ENCODE peak calls at places on chromosomes 1 and 21, in five cellular contexts. One of them, this sample, is unnamed.

GRCh38 chr1:211625040-211625439 is 46.1 kb upstream of the SLC30A1 start:
- DNase-seq in A549: no peak
- DNase-seq in HepG2: peak
- DNase-seq in K562: no peak
- DNase-seq in H1: no peak
- DNase-seq in this sample: peak

GRCh38 chr1:19894218-19894617 is 12.0 kb downstream of the OTUD3 start:
- DNase-seq in A549: no peak
- DNase-seq in HepG2: no peak
- DNase-seq in K562: no peak
- DNase-seq in H1: no peak
- DNase-seq in this sample: no peak

GRCh38 chr1:85089203-85089602 is 40.9 kb upstream of the MCOLN3 start:
- DNase-seq in A549: no peak
- DNase-seq in HepG2: no peak
- DNase-seq in K562: no peak
- DNase-seq in H1: no peak
- DNase-seq in this sample: no peak

GRCh38 chr1:111690306-111690617 is 48.9 kb downstream of the INKA2 start:
- DNase-seq in A549: no peak
- DNase-seq in HepG2: no peak
- DNase-seq in K562: no peak
- DNase-seq in H1: no peak
- DNase-seq in this sample: peak

GRCh38 chr21:38170283-38170682 is 86.5 kb upstream of the KCNJ15 start:
- DNase-seq in A549: no peak
- DNase-seq in HepG2: no peak
- DNase-seq in K562: no peak
- DNase-seq in H1: peak
- DNase-seq in this sample: peak

GRCh38 chr1:112881742-112882127 is 74.3 kb downstream of the SLC16A1 start:
- DNase-seq in A549: no peak
- DNase-seq in HepG2: no peak
- DNase-seq in K562: peak
- DNase-seq in H1: no peak
- DNase-seq in this sample: peak

GRCh38 chr1:200082329-200082728 is 54.8 kb downstream of the NR5A2 start:
- DNase-seq in A549: no peak
- DNase-seq in HepG2: no peak
- DNase-seq in K562: no peak
- DNase-seq in H1: no peak
- DNase-seq in this sample: peak

GRCh38 chr1:115467196-115467595 is 129.1 kb upstream of the NGF start:
- DNase-seq in A549: no peak
- DNase-seq in HepG2: no peak
- DNase-seq in K562: no peak
- DNase-seq in H1: no peak
- DNase-seq in this sample: no peak

GRCh38 chr1:16727190-16728111 is 12.9 kb upstream of the RNU1-4 start:
- DNase-seq in A549: peak
- DNase-seq in HepG2: peak
- DNase-seq in K562: peak
- DNase-seq in H1: peak
- DNase-seq in this sample: peak

GRCh38 chr1:47593598-47594285 is 155.9 kb downstream of the FOXD2 start:
- DNase-seq in A549: no peak
- DNase-seq in HepG2: no peak
- DNase-seq in K562: no peak
- DNase-seq in H1: no peak
- DNase-seq in this sample: no peak

GRCh38 chr1:152543808-152544207 is 22.8 kb downstream of the LCE3E start:
- DNase-seq in A549: peak
- DNase-seq in HepG2: no peak
- DNase-seq in K562: peak
- DNase-seq in H1: no peak
- DNase-seq in this sample: no peak

GRCh38 chr1:41532206-41532975 is 47.9 kb upstream of the EDN2 start:
- DNase-seq in A549: no peak
- DNase-seq in HepG2: no peak
- DNase-seq in K562: no peak
- DNase-seq in H1: no peak
- DNase-seq in this sample: no peak

GRCh38 chr21:39385299-39386145 is 36.6 kb upstream of the HMGN1 start:
- DNase-seq in A549: peak
- DNase-seq in HepG2: peak
- DNase-seq in K562: no peak
- DNase-seq in H1: no peak
- DNase-seq in this sample: peak

GRCh38 chr21:33572350-33572749 is 16.1 kb downstream of the DONSON start:
- DNase-seq in A549: no peak
- DNase-seq in HepG2: no peak
- DNase-seq in K562: no peak
- DNase-seq in H1: no peak
- DNase-seq in this sample: no peak

GRCh38 chr1:214583824-214584554 is 19.0 kb upstream of the CENPF start:
- DNase-seq in A549: no peak
- DNase-seq in HepG2: no peak
- DNase-seq in K562: no peak
- DNase-seq in H1: no peak
- DNase-seq in this sample: no peak

GRCh38 chr1:26020390-26020789 is 1.2 kb upstream of the EXTL1 start:
- DNase-seq in A549: no peak
- DNase-seq in HepG2: no peak
- DNase-seq in K562: no peak
- DNase-seq in H1: no peak
- DNase-seq in this sample: peak

GRCh38 chr1:199665371-199665770 is 362.1 kb upstream of the NR5A2 start:
- DNase-seq in A549: no peak
- DNase-seq in HepG2: no peak
- DNase-seq in K562: no peak
- DNase-seq in H1: no peak
- DNase-seq in this sample: no peak

GRCh38 chr1:232872738-232873137 is 67.5 kb downstream of the MAP10 start:
- DNase-seq in A549: no peak
- DNase-seq in HepG2: no peak
- DNase-seq in K562: no peak
- DNase-seq in H1: no peak
- DNase-seq in this sample: no peak
- TF ChIP-seq MAFK in A549: no peak
- TF ChIP-seq MAFK in HepG2: no peak
- TF ChIP-seq MAFK in K562: no peak
- TF ChIP-seq MAFK in H1: no peak
- TF ChIP-seq MAFK in this sample: no peak

GRCh38 chr1:11358991-11359390 is 86.0 kb downstream of the UBIAD1 start:
- DNase-seq in A549: no peak
- DNase-seq in HepG2: no peak
- DNase-seq in K562: no peak
- DNase-seq in H1: no peak
- DNase-seq in this sample: no peak

GRCh38 chr1:11365744-11366387 is 92.9 kb downstream of the UBIAD1 start:
- DNase-seq in A549: no peak
- DNase-seq in HepG2: no peak
- DNase-seq in K562: peak
- DNase-seq in H1: no peak
- DNase-seq in this sample: no peak

GRCh38 chr1:11364170-11364569 is 91.2 kb downstream of the UBIAD1 start:
- DNase-seq in A549: no peak
- DNase-seq in HepG2: no peak
- DNase-seq in K562: peak
- DNase-seq in H1: no peak
- DNase-seq in this sample: no peak
- TF ChIP-seq MAFK in A549: no peak
- TF ChIP-seq MAFK in HepG2: no peak
- TF ChIP-seq MAFK in K562: no peak
- TF ChIP-seq MAFK in H1: no peak
- TF ChIP-seq MAFK in this sample: no peak

GRCh38 chr1:11044849-11045427 is 2.1 kb downstream of the MASP2 start:
- DNase-seq in A549: no peak
- DNase-seq in HepG2: no peak
- DNase-seq in K562: no peak
- DNase-seq in H1: no peak
- DNase-seq in this sample: no peak

GRCh38 chr1:11046270-11046566 is 821 bp downstream of the MASP2 start:
- DNase-seq in A549: no peak
- DNase-seq in HepG2: peak
- DNase-seq in K562: no peak
- DNase-seq in H1: no peak
- DNase-seq in this sample: no peak

GRCh38 chr1:11044086-11044848 is 2.8 kb downstream of the MASP2 start:
- DNase-seq in A549: no peak
- DNase-seq in HepG2: no peak
- DNase-seq in K562: no peak
- DNase-seq in H1: no peak
- DNase-seq in this sample: no peak

GRCh38 chr1:11045428-11046269 is 1.4 kb downstream of the MASP2 start:
- DNase-seq in A549: no peak
- DNase-seq in HepG2: no peak
- DNase-seq in K562: peak
- DNase-seq in H1: no peak
- DNase-seq in this sample: no peak

DNA sequence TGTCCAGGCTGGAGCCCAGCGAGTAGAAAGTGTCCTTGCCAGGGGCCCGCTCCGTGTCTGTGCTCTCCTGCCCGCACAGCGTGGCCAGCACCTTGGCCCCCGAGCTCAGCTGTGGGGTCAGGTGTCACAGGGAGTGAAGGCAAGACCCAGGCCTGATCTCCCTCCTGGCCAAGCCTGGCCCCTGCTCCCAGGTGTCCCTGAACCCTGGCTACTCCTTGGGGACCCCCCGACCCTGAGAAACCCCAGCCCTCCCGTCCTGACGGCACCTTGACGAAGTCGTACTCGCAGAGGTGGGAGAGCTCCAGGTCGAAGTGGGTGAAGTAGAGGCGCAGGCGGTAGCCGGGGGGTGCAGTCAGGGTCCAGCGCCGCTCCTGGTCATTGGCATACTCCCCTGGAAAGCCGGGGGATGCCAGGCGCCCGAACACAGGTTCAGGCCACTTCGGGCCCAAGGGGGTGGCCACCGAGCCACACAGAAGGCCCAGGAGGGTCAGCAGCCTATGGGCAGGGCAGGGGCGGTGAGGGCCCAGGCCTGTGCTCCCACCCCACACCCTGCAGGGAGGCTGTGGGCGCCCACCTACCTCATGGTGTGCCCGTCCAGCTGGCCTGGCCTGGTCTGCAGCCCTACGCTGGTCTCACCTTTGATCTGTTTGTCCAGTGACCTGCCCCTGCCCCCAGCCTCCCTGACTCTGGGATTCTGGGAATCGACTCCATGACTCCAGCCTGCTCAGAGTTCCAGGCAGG is at the start of gene MASP2:
- DNase-seq in A549: no peak
- DNase-seq in HepG2: peak
- DNase-seq in K562: no peak
- DNase-seq in H1: no peak
- DNase-seq in this sample: no peak
- TF ChIP-seq MAFK in A549: no peak
- TF ChIP-seq MAFK in HepG2: no peak
- TF ChIP-seq MAFK in K562: no peak
- TF ChIP-seq MAFK in H1: no peak
- TF ChIP-seq MAFK in this sample: no peak

GRCh38 chr1:109214695-109215623 is 1.2 kb downstream of the SARS1 start:
- DNase-seq in A549: peak
- DNase-seq in HepG2: peak
- DNase-seq in K562: peak
- DNase-seq in H1: no peak
- DNase-seq in this sample: peak
- TF ChIP-seq MAFK in A549: no peak
- TF ChIP-seq MAFK in HepG2: no peak
- TF ChIP-seq MAFK in K562: peak
- TF ChIP-seq MAFK in H1: no peak
- TF ChIP-seq MAFK in this sample: no peak

GRCh38 chr1:3796215-3797193 is at the start of gene LRRC47:
- DNase-seq in A549: peak
- DNase-seq in HepG2: peak
- DNase-seq in K562: peak
- DNase-seq in H1: peak
- DNase-seq in this sample: peak

GRCh38 chr1:3795453-3796214 is 664 bp downstream of the LRRC47 start:
- DNase-seq in A549: no peak
- DNase-seq in HepG2: peak
- DNase-seq in K562: peak
- DNase-seq in H1: no peak
- DNase-seq in this sample: no peak

GRCh38 chr1:3803905-3804626 is 7.8 kb upstream of the LRRC47 start:
- DNase-seq in A549: no peak
- DNase-seq in HepG2: no peak
- DNase-seq in K562: no peak
- DNase-seq in H1: no peak
- DNase-seq in this sample: no peak

GRCh38 chr1:3805038-3805437 is 8.7 kb upstream of the LRRC47 start:
- DNase-seq in A549: no peak
- DNase-seq in HepG2: no peak
- DNase-seq in K562: no peak
- DNase-seq in H1: no peak
- DNase-seq in this sample: no peak

DNA sequence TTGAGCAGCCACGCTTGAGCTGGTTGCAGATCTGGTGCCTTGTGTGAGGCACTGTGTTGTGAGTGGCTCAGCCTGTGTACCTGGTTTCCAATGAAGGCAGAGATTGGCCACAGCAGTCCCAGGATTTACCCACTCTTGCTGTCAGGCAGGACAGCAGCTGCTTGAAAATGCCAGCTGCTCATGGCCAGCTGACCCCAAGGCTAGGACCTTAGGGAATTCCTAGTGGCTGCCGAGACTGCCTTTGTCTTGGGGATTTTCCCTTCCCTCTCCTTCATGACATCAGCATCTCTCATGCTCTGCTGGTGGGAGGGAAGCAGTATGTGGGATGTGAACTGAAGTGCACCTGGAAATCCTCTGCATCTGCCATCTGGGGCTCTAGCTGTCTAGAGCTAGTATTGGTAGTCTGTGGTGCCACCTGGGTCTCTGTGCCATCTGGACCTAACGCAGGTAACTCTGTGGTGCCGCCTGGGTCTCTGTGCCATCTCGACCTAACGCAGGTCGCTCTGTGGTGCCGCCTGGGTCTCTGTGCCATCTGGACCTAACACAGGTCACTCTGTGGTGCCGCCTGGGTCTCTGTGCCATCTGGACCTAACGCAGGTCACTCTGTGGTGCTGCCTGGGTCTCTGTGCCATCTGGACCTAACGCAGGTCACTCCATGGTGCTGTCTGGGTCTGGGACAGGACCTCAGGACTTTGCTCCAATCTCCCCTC is 3.8 kb upstream of the LRRC47 start:
- DNase-seq in A549: no peak
- DNase-seq in HepG2: no peak
- DNase-seq in K562: no peak
- DNase-seq in H1: no peak
- DNase-seq in this sample: no peak
- TF ChIP-seq MAFK in A549: no peak
- TF ChIP-seq MAFK in HepG2: no peak
- TF ChIP-seq MAFK in K562: no peak
- TF ChIP-seq MAFK in H1: no peak
- TF ChIP-seq MAFK in this sample: no peak

This sample was measured in IMR-90.